ENCODE peak calls at places on chromosomes 4 and X, in six cellular contexts. E is suprapubic skin, Q is GM12892, B is stomach, N is esophagus muscularis mucosa, U is Panc1. T is an unnamed sample.

GRCh38 chrX:68249401-68249831 is 183.9 kb downstream of the OPHN1 start:
- DNase-seq in E (peak), Q (no peak), B (no peak), N (peak), U (no peak), T (peak)

GRCh38 chrX:39836802-39837420 is 260.8 kb downstream of the BCOR start:
- DNase-seq in E (no peak), Q (no peak), B (no peak), N (no peak), U (no peak), T (no peak)

GRCh38 chrX:12929701-12930100 is 23.3 kb downstream of the TLR8 start:
- DNase-seq in E (no peak), Q (no peak), B (no peak), N (no peak), U (no peak), T (no peak)

GRCh38 chr4:54961357-54961975 is 163.9 kb downstream of the KDR start:
- DNase-seq in E (no peak), Q (no peak), B (no peak), N (no peak), U (peak), T (no peak)

GRCh38 chrX:63330681-63331080 is 20.5 kb downstream of the SPIN4 start:
- DNase-seq in E (no peak), Q (no peak), B (no peak), N (no peak), U (no peak), T (no peak)

GRCh38 chr4:71602271-71602890 is 181.5 kb downstream of the GC start:
- DNase-seq in E (no peak), Q (no peak), B (no peak), N (no peak), U (no peak), T (no peak)

GRCh38 chr4:123943976-123944375 is 547.4 kb downstream of the SPRY1 start:
- DNase-seq in E (no peak), Q (no peak), B (no peak), N (no peak), U (no peak), T (no peak)

GRCh38 chr4:68904786-68905185 is 46.8 kb downstream of the UGT2A3 start:
- DNase-seq in E (no peak), Q (no peak), B (no peak), N (no peak), U (no peak), T (no peak)

GRCh38 chrX:70436380-70436779 is 8.3 kb upstream of the DLG3 start:
- DNase-seq in E (no peak), Q (no peak), B (no peak), N (no peak), U (no peak), T (no peak)

GRCh38 chr4:154490261-154490588 is 1.4 kb downstream of the DCHS2 start:
- DNase-seq in E (no peak), Q (peak), B (no peak), N (no peak), U (no peak), T (no peak)

GRCh38 chrX:14712096-14712495 is 160.8 kb downstream of the FANCB start:
- DNase-seq in E (no peak), Q (no peak), B (no peak), N (no peak), U (no peak), T (no peak)

GRCh38 chr4:118417325-118417724 is 64.5 kb upstream of the PRSS12 start:
- DNase-seq in E (no peak), Q (no peak), B (no peak), N (no peak), U (no peak), T (no peak)

GRCh38 chr4:61079976-61080375 is 120.2 kb upstream of the ADGRL3 start:
- DNase-seq in E (no peak), Q (no peak), B (no peak), N (no peak), U (no peak), T (no peak)

GRCh38 chr4:54217642-54218486 is 11.2 kb upstream of the PDGFRA start:
- DNase-seq in E (peak), Q (no peak), B (peak), N (peak), U (peak), T (peak)

GRCh38 chr4:127782275-127783025 is at the start of gene HSPA4L:
- DNase-seq in E (peak), Q (peak), B (peak), N (peak), U (peak), T (peak)

GRCh38 chrX:51860679-51861078 is 32.7 kb upstream of the MAGED1 start:
- DNase-seq in E (no peak), Q (no peak), B (no peak), N (no peak), U (no peak), T (no peak)

GRCh38 chr4:18937746-18938145 is 916.2 kb upstream of the LCORL start:
- DNase-seq in E (no peak), Q (no peak), B (no peak), N (no peak), U (no peak), T (no peak)

GRCh38 chr4:15375707-15376106 is 52.1 kb upstream of the C1QTNF7 start:
- DNase-seq in E (no peak), Q (no peak), B (no peak), N (no peak), U (no peak), T (no peak)

GRCh38 chrX:11375614-11376119 is 82.5 kb downstream of the AMELX start:
- DNase-seq in E (no peak), Q (no peak), B (no peak), N (no peak), U (no peak), T (no peak)

GRCh38 chr4:7822858-7823257 is 116.8 kb downstream of the AFAP1 start:
- DNase-seq in E (no peak), Q (no peak), B (no peak), N (no peak), U (no peak), T (peak)
- TF ChIP-seq POLR2AphosphoS5 in E (no peak), Q (no peak), B (no peak), N (no peak), U (no peak), T (no peak)

DNA sequence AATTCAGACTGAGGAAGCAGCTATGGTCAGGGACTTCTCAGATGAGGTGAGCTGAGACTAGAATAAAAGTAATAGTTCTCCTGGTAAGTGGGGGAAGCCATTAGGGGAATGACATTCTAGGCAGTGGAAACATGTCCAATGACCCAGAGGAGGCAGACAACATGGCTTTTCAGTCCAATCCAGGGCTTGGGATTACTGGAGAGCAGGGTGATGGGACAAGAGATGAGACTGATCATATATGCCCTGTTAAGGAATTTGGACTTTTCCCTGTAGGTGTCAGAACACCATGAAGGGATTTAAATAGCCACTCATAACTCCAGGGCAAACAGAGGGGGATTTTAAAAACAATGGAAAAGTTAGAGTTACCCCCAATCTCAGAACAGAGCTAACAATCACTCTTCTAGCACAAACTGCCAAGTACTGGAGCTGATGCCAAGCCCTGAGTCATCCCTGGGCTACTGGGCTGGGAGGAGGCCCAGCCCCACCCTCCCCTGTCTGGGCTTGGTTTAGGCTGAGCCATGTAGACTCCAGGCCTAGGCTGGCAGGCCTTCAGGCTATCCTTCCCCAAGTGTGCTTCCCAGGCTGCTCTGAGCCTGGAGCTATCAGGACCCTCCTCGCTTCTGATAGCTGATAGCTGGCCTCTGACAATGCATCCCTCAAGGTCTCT is 22.7 kb upstream of the MSN start:
- DNase-seq in E (peak), Q (no peak), B (peak), N (no peak), U (no peak), T (peak)
- TF ChIP-seq POLR2AphosphoS5 in E (no peak), Q (no peak), B (no peak), N (peak), U (no peak), T (peak)

GRCh38 chrX:129961180-129962083 is 21.0 kb upstream of the BCORL1 start:
- DNase-seq in E (peak), Q (peak), B (peak), N (no peak), U (no peak), T (peak)
- TF ChIP-seq POLR2AphosphoS5 in E (no peak), Q (no peak), B (peak), N (no peak), U (peak), T (no peak)

DNA sequence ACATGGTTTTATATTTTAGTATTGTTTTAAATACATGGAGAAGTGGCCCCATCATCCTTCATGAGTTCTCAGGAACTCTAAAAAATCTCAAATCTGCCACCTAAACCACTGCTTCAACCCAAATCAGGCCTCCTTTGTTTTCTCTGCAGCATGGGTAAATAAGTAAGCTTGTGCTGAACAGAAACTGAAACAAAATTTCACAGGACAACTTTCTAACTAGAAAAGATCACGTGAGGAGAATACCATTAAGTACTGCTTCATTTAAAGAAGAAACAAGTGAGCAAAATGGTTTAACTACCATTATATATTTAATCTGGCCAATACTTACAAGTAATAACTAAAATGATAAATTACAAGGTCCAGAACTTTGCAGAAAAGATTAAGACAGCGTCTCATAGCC is 2.5 kb downstream of the ARAP2 start:
- DNase-seq in E (no peak), Q (no peak), B (no peak), N (no peak), U (no peak), T (no peak)
- TF ChIP-seq POLR2AphosphoS5 in E (no peak), Q (no peak), B (no peak), N (no peak), U (no peak), T (no peak)

DNA sequence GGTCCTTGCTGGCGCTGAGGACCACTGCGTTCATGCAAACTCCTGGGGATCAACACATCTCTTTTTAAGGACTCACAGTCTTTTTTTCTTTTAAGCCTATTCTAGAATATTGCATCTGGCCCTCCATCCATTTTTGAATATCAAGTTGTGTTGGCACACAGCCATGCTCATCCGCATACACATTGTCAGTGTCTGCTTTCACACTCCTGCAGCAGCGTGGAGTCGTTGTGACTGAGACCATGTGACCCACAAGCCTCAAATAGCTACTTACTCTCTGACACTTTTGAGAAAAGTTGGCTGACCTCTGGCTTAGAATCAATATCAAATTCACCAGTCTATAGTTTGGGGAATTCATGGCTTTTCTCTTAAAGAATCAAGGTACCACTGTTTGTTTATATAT is 191.8 kb upstream of the S100G start:
- DNase-seq in E (no peak), Q (no peak), B (no peak), N (no peak), U (no peak), T (no peak)
- TF ChIP-seq POLR2AphosphoS5 in E (no peak), Q (no peak), B (no peak), N (no peak), U (no peak), T (no peak)

GRCh38 chr4:77113069-77113468 is 37.3 kb upstream of the CCNI start:
- DNase-seq in E (no peak), Q (no peak), B (no peak), N (no peak), U (no peak), T (no peak)

DNA sequence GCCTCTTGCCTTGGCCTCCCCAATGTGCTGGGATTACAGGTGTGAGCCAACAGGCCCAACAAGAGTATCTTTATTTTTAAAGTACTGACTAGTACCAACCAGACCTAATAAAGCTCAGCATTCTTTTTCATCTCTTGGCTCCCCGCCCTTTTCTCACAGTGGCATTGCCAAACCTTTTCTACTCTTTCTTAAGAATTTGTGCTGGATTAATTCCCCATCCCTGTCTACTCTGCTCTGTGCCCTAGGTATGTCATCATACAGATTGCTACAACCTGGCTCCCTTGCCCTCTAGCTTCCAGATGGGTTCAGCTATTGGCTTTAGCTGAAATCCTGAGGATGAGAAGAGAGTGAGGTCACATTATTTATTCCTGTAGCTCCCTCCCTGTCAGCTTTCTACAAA is 34.9 kb upstream of the CCNI start:
- DNase-seq in E (no peak), Q (no peak), B (no peak), N (no peak), U (no peak), T (no peak)
- TF ChIP-seq POLR2AphosphoS5 in E (no peak), Q (no peak), B (no peak), N (no peak), U (no peak), T (no peak)

GRCh38 chr4:119523399-119523798 is 105.2 kb downstream of the PDE5A start:
- DNase-seq in E (no peak), Q (no peak), B (no peak), N (no peak), U (no peak), T (no peak)
- TF ChIP-seq POLR2AphosphoS5 in E (no peak), Q (no peak), B (no peak), N (no peak), U (no peak), T (peak)

GRCh38 chr4:140851804-140852203 is 95.6 kb upstream of the TBC1D9 start:
- DNase-seq in E (no peak), Q (no peak), B (no peak), N (no peak), U (no peak), T (no peak)

GRCh38 chr4:140858897-140859296 is 102.7 kb upstream of the TBC1D9 start:
- DNase-seq in E (no peak), Q (no peak), B (no peak), N (no peak), U (no peak), T (no peak)

GRCh38 chr4:140857111-140857510 is 100.9 kb upstream of the TBC1D9 start:
- DNase-seq in E (no peak), Q (no peak), B (no peak), N (no peak), U (no peak), T (no peak)

GRCh38 chr4:140861359-140862181 is 105.4 kb upstream of the TBC1D9 start:
- DNase-seq in E (no peak), Q (no peak), B (peak), N (no peak), U (peak), T (peak)

GRCh38 chr4:140856692-140857091 is 100.5 kb upstream of the TBC1D9 start:
- DNase-seq in E (no peak), Q (no peak), B (peak), N (no peak), U (no peak), T (peak)
- TF ChIP-seq POLR2AphosphoS5 in E (no peak), Q (no peak), B (no peak), N (peak), U (no peak), T (no peak)

T was measured in sigmoid colon.